ENCODE peak calls at places on chromosomes 3 and 15, in five cellular contexts. F is MCF 10A, A is B cell, O is H9, Y is body of pancreas. V is an unnamed sample.

GRCh38 chr3:27468283-27468886 is 15.8 kb downstream of the SLC4A7 start:
- DNase-seq in F (no peak), A (no peak), O (no peak), Y (no peak), V (no peak)

GRCh38 chr3:87057474-87057873 is 66.5 kb upstream of the VGLL3 start:
- DNase-seq in F (no peak), A (no peak), O (no peak), Y (no peak), V (no peak)

GRCh38 chr15:71705151-71705550 is 105.2 kb upstream of the NR2E3 start:
- DNase-seq in F (no peak), A (no peak), O (peak; percentile 33), Y (no peak), V (peak; percentile 89)

GRCh38 chr15:34795267-34796081 is at the start of gene ACTC1:
- DNase-seq in F (peak; percentile 45), A (no peak), O (peak; percentile 64), Y (peak; percentile 59), V (peak; percentile 88)

GRCh38 chr3:99640214-99640851 is 1.9 kb downstream of the COL8A1 start:
- DNase-seq in F (no peak), A (no peak), O (no peak), Y (no peak), V (no peak)

GRCh38 chr3:195595778-195596531 is 12.2 kb upstream of the APOD start:
- DNase-seq in F (no peak), A (no peak), O (no peak), Y (no peak), V (no peak)

GRCh38 chr15:87846746-87847145 is 409.8 kb downstream of the NTRK3 start:
- DNase-seq in F (no peak), A (no peak), O (no peak), Y (no peak), V (no peak)

GRCh38 chr3:36800533-36801116 is 36.3 kb upstream of the DCLK3 start:
- DNase-seq in F (no peak), A (no peak), O (no peak), Y (no peak), V (no peak)

GRCh38 chr3:170414202-170414663 is 4.4 kb upstream of the CLDN11 start:
- DNase-seq in F (peak; percentile 78), A (no peak), O (no peak), Y (peak; percentile 46), V (peak; percentile 82)

GRCh38 chr15:35071071-35071470 is 14.0 kb downstream of the NANOGP8 start:
- DNase-seq in F (no peak), A (no peak), O (no peak), Y (no peak), V (no peak)

GRCh38 chr15:70715840-70716510 is 47.4 kb downstream of the UACA start:
- DNase-seq in F (no peak), A (no peak), O (no peak), Y (no peak), V (peak; percentile 78)

GRCh38 chr15:52682776-52683175 is 3.6 kb upstream of the ATOSA start:
- DNase-seq in F (no peak), A (no peak), O (no peak), Y (no peak), V (no peak)

GRCh38 chr3:171811059-171811912 is 1.0 kb upstream of the PLD1 start:
- DNase-seq in F (peak; percentile 97), A (no peak), O (no peak), Y (no peak), V (no peak)

GRCh38 chr15:64532921-64533320 is 72.5 kb downstream of the ZNF609 start:
- DNase-seq in F (peak; percentile 28), A (no peak), O (no peak), Y (no peak), V (no peak)

GRCh38 chr15:70362911-70363310 is 265.2 kb upstream of the TLE3 start:
- DNase-seq in F (peak; percentile 34), A (no peak), O (peak; percentile 75), Y (peak; percentile 60), V (peak; percentile 73)

GRCh38 chr3:52299247-52299657 is 11.6 kb downstream of the GLYCTK start:
- DNase-seq in F (no peak), A (no peak), O (no peak), Y (no peak), V (no peak)

GRCh38 chr3:153897025-153897723 is 224.0 kb upstream of the ARHGEF26 start:
- DNase-seq in F (no peak), A (no peak), O (no peak), Y (no peak), V (no peak)

GRCh38 chr15:49987198-49987785 is 131.7 kb downstream of the ATP8B4 start:
- DNase-seq in F (no peak), A (no peak), O (no peak), Y (peak; percentile 14), V (no peak)

GRCh38 chr3:171347017-171347979 is 112.9 kb downstream of the TNIK start:
- DNase-seq in F (peak; percentile 59), A (no peak), O (no peak), Y (no peak), V (peak; percentile 81)

GRCh38 chr3:50270422-50270831 is 1.5 kb downstream of the SEMA3B start:
- DNase-seq in F (no peak), A (no peak), O (no peak), Y (no peak), V (no peak)

GRCh38 chr15:51483520-51483919 is 139.1 kb downstream of the DMXL2 start:
- DNase-seq in F (no peak), A (no peak), O (no peak), Y (no peak), V (no peak)

GRCh38 chr3:102035118-102035517 is 185.8 kb downstream of the NFKBIZ start:
- DNase-seq in F (no peak), A (no peak), O (no peak), Y (no peak), V (no peak)

GRCh38 chr3:128767351-128767750 is 41.4 kb downstream of the RAB7A start:
- DNase-seq in F (no peak), A (no peak), O (no peak), Y (no peak), V (no peak)

GRCh38 chr3:136624894-136625815 is 127.0 kb downstream of the STAG1 start:
- DNase-seq in F (no peak), A (no peak), O (no peak), Y (peak; percentile 51), V (peak; percentile 97)

GRCh38 chr15:60255390-60255789 is 142.4 kb downstream of the ANXA2 start:
- DNase-seq in F (peak; percentile 85), A (no peak), O (no peak), Y (no peak), V (no peak)

GRCh38 chr15:69853572-69853971 is 244.1 kb downstream of the TLE3 start:
- DNase-seq in F (peak; percentile 35), A (no peak), O (peak; percentile 43), Y (peak; percentile 8), V (peak; percentile 96)

GRCh38 chr3:172084871-172085556 is 45.6 kb downstream of the FNDC3B start:
- DNase-seq in F (no peak), A (no peak), O (no peak), Y (no peak), V (peak; percentile 50)

GRCh38 chr3:34260266-34260990 is 462.0 kb downstream of the PDCD6IP start:
- DNase-seq in F (peak; percentile 61), A (no peak), O (peak; percentile 48), Y (peak; percentile 59), V (peak; percentile 55)

GRCh38 chr3:151085889-151086483 is 522 bp downstream of the MED12L start:
- DNase-seq in F (no peak), A (no peak), O (peak; percentile 58), Y (peak; percentile 12), V (peak; percentile 74)

GRCh38 chr3:47283193-47283537 is 421 bp downstream of the KLHL18 start:
- DNase-seq in F (no peak), A (no peak), O (no peak), Y (peak; percentile 23), V (peak; percentile 37)

GRCh38 chr15:84992157-84992940 is 10.7 kb downstream of the PDE8A start:
- DNase-seq in F (peak; percentile 77), A (no peak), O (no peak), Y (no peak), V (no peak)

GRCh38 chr3:151690645-151691044 is 43.1 kb upstream of the AADACL2 start:
- DNase-seq in F (no peak), A (no peak), O (no peak), Y (no peak), V (no peak)

GRCh38 chr3:115790759-115791158 is 167.4 kb downstream of the GAP43 start:
- DNase-seq in F (peak; percentile 96), A (no peak), O (no peak), Y (no peak), V (peak; percentile 92)

V was measured in mesendoderm.